ENCODE peak calls at places on chromosomes 3 and 15, in four cellular contexts. S is K562, H is HCT116, D is GM12878. Y is an unnamed sample.

GRCh38 chr3:165521131-165521871 is 315.9 kb downstream of the BCHE start:
- DNase-seq in S (no peak), H (no peak), D (no peak), Y (no peak)

GRCh38 chr3:47950453-47950852 is 65.8 kb downstream of the MAP4 start:
- DNase-seq in S (no peak), H (no peak), D (no peak), Y (no peak)

GRCh38 chr15:45868109-45868691 is 233.4 kb downstream of the SQOR start:
- DNase-seq in S (no peak), H (no peak), D (no peak), Y (no peak)

GRCh38 chr3:156477306-156477705 is 77.6 kb downstream of the SSR3 start:
- DNase-seq in S (no peak), H (no peak), D (no peak), Y (no peak)

GRCh38 chr15:29670945-29671307 is 151.3 kb downstream of the TJP1 start:
- DNase-seq in S (no peak), H (no peak), D (no peak), Y (no peak)

GRCh38 chr3:98966862-98967554 is 65.5 kb upstream of the DCBLD2 start:
- DNase-seq in S (no peak), H (peak; percentile 93), D (no peak), Y (no peak)

GRCh38 chr15:43215961-43216360 is 4.9 kb downstream of the EPB42 start:
- DNase-seq in S (no peak), H (no peak), D (no peak), Y (no peak)

GRCh38 chr3:131688370-131688769 is 185.6 kb upstream of the MRPL3 start:
- DNase-seq in S (no peak), H (no peak), D (no peak), Y (no peak)

GRCh38 chr3:10187295-10187876 is 22.7 kb downstream of the IRAK2 start:
- DNase-seq in S (no peak), H (no peak), D (no peak), Y (no peak)

GRCh38 chr15:75884041-75884440 is 19.6 kb upstream of the FBXO22 start:
- DNase-seq in S (no peak), H (no peak), D (no peak), Y (no peak)

GRCh38 chr3:112634786-112635541 is 6.0 kb downstream of the CCDC80 start:
- DNase-seq in S (no peak), H (no peak), D (no peak), Y (no peak)

GRCh38 chr15:59169337-59169736 is 37.3 kb upstream of the LDHAL6B start:
- DNase-seq in S (no peak), H (no peak), D (no peak), Y (no peak)

GRCh38 chr3:61333562-61333961 is 82.3 kb upstream of the FHIT start:
- DNase-seq in S (no peak), H (no peak), D (no peak), Y (no peak)

GRCh38 chr3:112074616-112075497 is 11.3 kb upstream of the C3orf52 start:
- DNase-seq in S (no peak), H (peak; percentile 74), D (no peak), Y (no peak)

GRCh38 chr3:11665331-11665730 is 21.6 kb upstream of the VGLL4 start:
- DNase-seq in S (no peak), H (no peak), D (no peak), Y (no peak)

GRCh38 chr3:139654637-139655365 is 23.0 kb downstream of the NMNAT3 start:
- DNase-seq in S (no peak), H (no peak), D (no peak), Y (no peak)
- TF ChIP-seq EGR1 in S (no peak), H (no peak), D (no peak), Y (no peak)

DNA sequence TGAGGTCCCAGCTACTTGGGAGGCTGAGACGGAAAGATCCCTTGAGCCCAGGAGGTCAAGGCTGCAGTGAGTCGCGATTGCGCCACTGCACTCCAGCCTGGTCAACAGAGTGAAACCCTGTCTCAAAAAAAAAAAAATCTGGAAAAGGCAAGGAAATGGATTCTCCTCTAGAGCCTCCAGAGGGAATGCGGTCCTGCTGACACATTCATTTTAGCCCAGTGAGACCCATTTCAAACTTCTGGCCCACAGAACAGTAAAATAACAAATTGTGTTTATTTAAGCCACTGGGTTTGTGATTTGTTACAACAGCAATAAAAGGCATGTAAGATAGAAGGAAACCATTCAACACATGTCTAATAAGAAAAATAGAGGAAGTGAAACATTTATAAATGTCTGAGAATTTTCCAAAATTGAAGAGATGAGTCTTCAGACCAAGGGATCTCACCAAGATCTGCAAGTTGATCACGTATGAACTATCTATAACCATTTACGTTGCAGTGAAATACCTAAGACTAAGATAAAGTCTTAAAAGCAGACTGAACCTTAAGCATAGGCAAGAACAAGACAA is at the start of gene HTR3E:
- DNase-seq in S (no peak), H (no peak), D (no peak), Y (no peak)
- TF ChIP-seq EGR1 in S (no peak), H (no peak), D (no peak), Y (no peak)

GRCh38 chr15:101206173-101206572 is 45.7 kb downstream of the CHSY1 start:
- DNase-seq in S (no peak), H (no peak), D (no peak), Y (no peak)
- TF ChIP-seq EGR1 in S (peak; percentile 53), H (no peak), D (no peak), Y (no peak)

GRCh38 chr3:66480666-66481065 is 20.2 kb downstream of the LRIG1 start:
- DNase-seq in S (no peak), H (no peak), D (peak; percentile 40), Y (no peak)
- TF ChIP-seq EGR1 in S (no peak), H (no peak), D (no peak), Y (no peak)

GRCh38 chr3:194165619-194166018 is 29.7 kb downstream of the HES1 start:
- DNase-seq in S (no peak), H (no peak), D (no peak), Y (no peak)

GRCh38 chr3:194166682-194167479 is 30.9 kb downstream of the HES1 start:
- DNase-seq in S (peak; percentile 69), H (no peak), D (no peak), Y (no peak)

GRCh38 chr3:194168994-194169393 is 33.0 kb downstream of the HES1 start:
- DNase-seq in S (no peak), H (no peak), D (no peak), Y (no peak)

GRCh38 chr3:194167873-194168272 is 31.9 kb downstream of the HES1 start:
- DNase-seq in S (no peak), H (no peak), D (no peak), Y (no peak)

GRCh38 chr3:194167480-194167862 is 31.5 kb downstream of the HES1 start:
- DNase-seq in S (no peak), H (no peak), D (no peak), Y (no peak)
- TF ChIP-seq EGR1 in S (no peak), H (no peak), D (no peak), Y (no peak)

DNA sequence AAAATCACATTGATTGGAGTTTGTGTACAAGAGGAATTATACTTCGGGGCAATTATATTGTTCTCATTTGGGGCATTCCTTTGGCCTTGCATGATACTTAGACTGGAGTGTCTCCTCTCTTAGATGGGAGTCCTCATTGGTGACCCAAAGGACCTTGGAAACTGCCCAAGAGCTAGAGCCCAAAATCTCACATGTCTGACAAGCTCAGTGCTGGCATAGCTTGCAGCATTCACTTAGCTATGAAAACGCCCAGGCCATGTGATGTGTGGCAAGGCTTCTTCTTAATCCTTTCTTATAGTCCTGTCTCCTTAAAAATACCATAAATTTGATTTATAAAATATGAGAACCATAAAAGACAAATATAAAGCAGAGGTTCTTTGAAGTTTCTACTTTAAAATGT is 124.1 kb upstream of the UMPS start:
- DNase-seq in S (no peak), H (no peak), D (no peak), Y (no peak)
- TF ChIP-seq EGR1 in S (no peak), H (no peak), D (no peak), Y (no peak)

DNA sequence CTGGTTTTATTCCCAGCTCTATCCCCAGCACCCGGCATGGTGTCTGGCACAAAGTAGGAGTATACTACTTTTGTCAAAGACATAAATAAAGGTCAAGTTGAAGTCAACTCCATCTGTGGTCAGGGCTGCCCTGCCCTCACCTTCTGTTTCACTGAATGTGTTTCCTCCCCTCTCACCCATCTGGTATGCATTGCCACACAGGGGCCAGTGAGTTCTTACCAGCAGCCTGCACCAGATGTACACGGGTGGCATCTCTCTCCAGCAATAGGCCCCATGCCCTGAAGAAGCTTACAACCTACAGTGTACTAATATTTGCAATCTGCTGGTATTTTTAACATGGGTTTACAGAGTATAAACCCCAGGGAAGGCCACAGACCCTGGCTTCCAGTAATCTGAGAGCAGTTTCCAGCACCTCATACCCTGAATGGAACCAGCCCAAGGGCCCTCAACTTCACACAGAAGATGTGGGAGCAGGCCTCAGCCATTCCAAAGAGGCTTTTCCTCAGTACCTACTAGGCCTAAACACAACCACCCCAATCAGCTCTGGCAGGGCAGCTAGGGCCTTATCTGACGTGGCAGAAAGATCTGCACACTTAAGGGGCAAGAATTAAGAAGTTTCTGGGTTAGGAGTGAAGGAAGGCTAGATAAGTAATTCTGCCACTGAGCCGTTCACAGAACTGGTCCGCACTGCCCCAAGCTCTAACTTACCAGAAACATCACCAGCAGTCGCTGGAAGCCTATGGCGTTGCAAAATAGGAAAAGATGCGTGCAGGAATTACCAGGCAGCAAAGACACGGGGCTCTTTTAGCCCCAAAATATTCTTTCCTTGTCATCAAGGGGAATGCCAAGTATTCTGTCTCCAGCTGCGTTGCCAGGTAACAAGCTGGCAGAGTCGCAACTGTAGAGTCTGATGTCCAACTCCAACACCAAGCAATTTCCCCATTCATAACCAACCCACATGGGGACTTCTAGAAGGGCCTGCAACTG is 2.1 kb downstream of the IDH2 start:
- DNase-seq in S (no peak), H (no peak), D (no peak), Y (no peak)
- TF ChIP-seq EGR1 in S (no peak), H (no peak), D (no peak), Y (no peak)

DNA sequence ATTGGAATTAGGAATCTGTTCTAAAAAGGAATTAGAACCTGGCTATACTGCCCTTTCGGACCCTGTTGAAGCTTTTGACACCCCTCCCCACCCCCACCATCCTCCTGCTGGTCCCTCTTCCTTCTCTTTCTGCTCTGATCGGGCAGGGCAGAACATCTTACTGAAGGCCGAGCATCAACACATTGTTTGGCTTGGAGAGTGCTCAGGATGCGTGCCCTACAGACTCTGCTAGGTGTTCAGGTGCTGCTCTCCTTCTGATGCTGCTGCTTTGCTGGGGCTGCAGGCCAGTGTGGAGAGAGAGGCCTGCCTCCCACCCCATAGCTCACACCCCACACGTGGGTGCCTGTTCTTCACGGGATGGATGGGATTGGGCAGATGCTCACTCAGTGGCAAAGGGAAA is 89.7 kb upstream of the ONECUT1 start:
- DNase-seq in S (no peak), H (no peak), D (no peak), Y (no peak)
- TF ChIP-seq EGR1 in S (no peak), H (no peak), D (no peak), Y (no peak)